ENCODE peak calls at places on chromosomes 2 and 18, in seven cellular contexts. One of them, this sample, is unnamed.

GRCh38 chr2:44793322-44793870 is 148.1 kb upstream of the SIX3 start:
- DNase-seq in fibroblast of lung: peak; percentile 35
- DNase-seq in dorsolateral prefrontal cortex: no peak
- DNase-seq in epithelial cell of proximal tubule: no peak
- DNase-seq in GM20000: no peak
- DNase-seq in RWPE2: no peak
- DNase-seq in astrocyte: peak; percentile 14
- DNase-seq in this sample: no peak

GRCh38 chr18:2134364-2134763 is 436.9 kb downstream of the METTL4 start:
- DNase-seq in fibroblast of lung: no peak
- DNase-seq in dorsolateral prefrontal cortex: no peak
- DNase-seq in epithelial cell of proximal tubule: no peak
- DNase-seq in GM20000: no peak
- DNase-seq in RWPE2: no peak
- DNase-seq in astrocyte: no peak
- DNase-seq in this sample: no peak

GRCh38 chr18:39742015-39742466 is 2176.4 kb upstream of the CELF4 start:
- DNase-seq in fibroblast of lung: peak; percentile 51
- DNase-seq in dorsolateral prefrontal cortex: no peak
- DNase-seq in epithelial cell of proximal tubule: no peak
- DNase-seq in GM20000: no peak
- DNase-seq in RWPE2: no peak
- DNase-seq in astrocyte: peak; percentile 87
- DNase-seq in this sample: no peak

GRCh38 chr2:233058717-233059546 is 1.2 kb upstream of the INPP5D start:
- DNase-seq in fibroblast of lung: no peak
- DNase-seq in dorsolateral prefrontal cortex: no peak
- DNase-seq in epithelial cell of proximal tubule: no peak
- DNase-seq in GM20000: no peak
- DNase-seq in RWPE2: no peak
- DNase-seq in astrocyte: no peak
- DNase-seq in this sample: no peak

GRCh38 chr2:12502759-12503158 is 214.0 kb upstream of the TRIB2 start:
- DNase-seq in fibroblast of lung: no peak
- DNase-seq in dorsolateral prefrontal cortex: no peak
- DNase-seq in epithelial cell of proximal tubule: no peak
- DNase-seq in GM20000: no peak
- DNase-seq in RWPE2: no peak
- DNase-seq in astrocyte: peak; percentile 79
- DNase-seq in this sample: no peak

GRCh38 chr2:75200140-75200985 is 1.0 kb upstream of the TACR1 start:
- DNase-seq in fibroblast of lung: peak; percentile 42
- DNase-seq in dorsolateral prefrontal cortex: peak; percentile 63
- DNase-seq in epithelial cell of proximal tubule: no peak
- DNase-seq in GM20000: no peak
- DNase-seq in RWPE2: peak; percentile 37
- DNase-seq in astrocyte: peak; percentile 39
- DNase-seq in this sample: no peak

GRCh38 chr2:25606892-25607291 is 66.5 kb downstream of the DTNB start:
- DNase-seq in fibroblast of lung: peak; percentile 60
- DNase-seq in dorsolateral prefrontal cortex: no peak
- DNase-seq in epithelial cell of proximal tubule: no peak
- DNase-seq in GM20000: no peak
- DNase-seq in RWPE2: no peak
- DNase-seq in astrocyte: peak; percentile 13
- DNase-seq in this sample: no peak

GRCh38 chr2:67839242-67839641 is 223.6 kb downstream of the C1D start:
- DNase-seq in fibroblast of lung: peak; percentile 58
- DNase-seq in dorsolateral prefrontal cortex: no peak
- DNase-seq in epithelial cell of proximal tubule: no peak
- DNase-seq in GM20000: no peak
- DNase-seq in RWPE2: no peak
- DNase-seq in astrocyte: peak; percentile 54
- DNase-seq in this sample: no peak

GRCh38 chr18:1018211-1018651 is 113.6 kb downstream of the ADCYAP1 start:
- DNase-seq in fibroblast of lung: peak; percentile 51
- DNase-seq in dorsolateral prefrontal cortex: no peak
- DNase-seq in epithelial cell of proximal tubule: no peak
- DNase-seq in GM20000: no peak
- DNase-seq in RWPE2: no peak
- DNase-seq in astrocyte: peak; percentile 86
- DNase-seq in this sample: no peak

GRCh38 chr2:127622561-127623387 is 23.2 kb upstream of the GPR17 start:
- DNase-seq in fibroblast of lung: no peak
- DNase-seq in dorsolateral prefrontal cortex: no peak
- DNase-seq in epithelial cell of proximal tubule: no peak
- DNase-seq in GM20000: no peak
- DNase-seq in RWPE2: no peak
- DNase-seq in astrocyte: no peak
- DNase-seq in this sample: no peak

GRCh38 chr2:125681976-125682805 is 973.8 kb upstream of the GYPC start:
- DNase-seq in fibroblast of lung: no peak
- DNase-seq in dorsolateral prefrontal cortex: no peak
- DNase-seq in epithelial cell of proximal tubule: no peak
- DNase-seq in GM20000: no peak
- DNase-seq in RWPE2: no peak
- DNase-seq in astrocyte: no peak
- DNase-seq in this sample: no peak

GRCh38 chr2:159961005-159961404 is 101.4 kb downstream of the PLA2R1 start:
- DNase-seq in fibroblast of lung: no peak
- DNase-seq in dorsolateral prefrontal cortex: no peak
- DNase-seq in epithelial cell of proximal tubule: no peak
- DNase-seq in GM20000: no peak
- DNase-seq in RWPE2: no peak
- DNase-seq in astrocyte: peak; percentile 50
- DNase-seq in this sample: no peak

GRCh38 chr2:25567406-25567805 is 106.0 kb downstream of the DTNB start:
- DNase-seq in fibroblast of lung: peak; percentile 63
- DNase-seq in dorsolateral prefrontal cortex: no peak
- DNase-seq in epithelial cell of proximal tubule: no peak
- DNase-seq in GM20000: peak; percentile 58
- DNase-seq in RWPE2: no peak
- DNase-seq in astrocyte: peak; percentile 38
- DNase-seq in this sample: no peak

GRCh38 chr2:43515807-43516497 is 79.9 kb downstream of the THADA start:
- DNase-seq in fibroblast of lung: no peak
- DNase-seq in dorsolateral prefrontal cortex: no peak
- DNase-seq in epithelial cell of proximal tubule: no peak
- DNase-seq in GM20000: no peak
- DNase-seq in RWPE2: no peak
- DNase-seq in astrocyte: no peak
- DNase-seq in this sample: no peak

GRCh38 chr2:149213764-149214493 is 116.5 kb upstream of the LYPD6 start:
- DNase-seq in fibroblast of lung: no peak
- DNase-seq in dorsolateral prefrontal cortex: no peak
- DNase-seq in epithelial cell of proximal tubule: no peak
- DNase-seq in GM20000: no peak
- DNase-seq in RWPE2: no peak
- DNase-seq in astrocyte: no peak
- DNase-seq in this sample: no peak

GRCh38 chr2:85920810-85921545 is 32.2 kb upstream of the ST3GAL5 start:
- DNase-seq in fibroblast of lung: no peak
- DNase-seq in dorsolateral prefrontal cortex: no peak
- DNase-seq in epithelial cell of proximal tubule: no peak
- DNase-seq in GM20000: no peak
- DNase-seq in RWPE2: no peak
- DNase-seq in astrocyte: peak; percentile 68
- DNase-seq in this sample: no peak

GRCh38 chr2:72916743-72917137 is 579 bp upstream of the EMX1 start:
- DNase-seq in fibroblast of lung: no peak
- DNase-seq in dorsolateral prefrontal cortex: no peak
- DNase-seq in epithelial cell of proximal tubule: no peak
- DNase-seq in GM20000: no peak
- DNase-seq in RWPE2: peak; percentile 62
- DNase-seq in astrocyte: no peak
- DNase-seq in this sample: no peak

GRCh38 chr2:226766352-226767055 is 33.1 kb downstream of the IRS1 start:
- DNase-seq in fibroblast of lung: peak; percentile 48
- DNase-seq in dorsolateral prefrontal cortex: no peak
- DNase-seq in epithelial cell of proximal tubule: no peak
- DNase-seq in GM20000: no peak
- DNase-seq in RWPE2: no peak
- DNase-seq in astrocyte: no peak
- DNase-seq in this sample: no peak

GRCh38 chr2:203498161-203498560 is 36.9 kb downstream of the RAPH1 start:
- DNase-seq in fibroblast of lung: peak; percentile 89
- DNase-seq in dorsolateral prefrontal cortex: no peak
- DNase-seq in epithelial cell of proximal tubule: peak; percentile 51
- DNase-seq in GM20000: no peak
- DNase-seq in RWPE2: no peak
- DNase-seq in astrocyte: peak; percentile 85
- DNase-seq in this sample: no peak

DNA sequence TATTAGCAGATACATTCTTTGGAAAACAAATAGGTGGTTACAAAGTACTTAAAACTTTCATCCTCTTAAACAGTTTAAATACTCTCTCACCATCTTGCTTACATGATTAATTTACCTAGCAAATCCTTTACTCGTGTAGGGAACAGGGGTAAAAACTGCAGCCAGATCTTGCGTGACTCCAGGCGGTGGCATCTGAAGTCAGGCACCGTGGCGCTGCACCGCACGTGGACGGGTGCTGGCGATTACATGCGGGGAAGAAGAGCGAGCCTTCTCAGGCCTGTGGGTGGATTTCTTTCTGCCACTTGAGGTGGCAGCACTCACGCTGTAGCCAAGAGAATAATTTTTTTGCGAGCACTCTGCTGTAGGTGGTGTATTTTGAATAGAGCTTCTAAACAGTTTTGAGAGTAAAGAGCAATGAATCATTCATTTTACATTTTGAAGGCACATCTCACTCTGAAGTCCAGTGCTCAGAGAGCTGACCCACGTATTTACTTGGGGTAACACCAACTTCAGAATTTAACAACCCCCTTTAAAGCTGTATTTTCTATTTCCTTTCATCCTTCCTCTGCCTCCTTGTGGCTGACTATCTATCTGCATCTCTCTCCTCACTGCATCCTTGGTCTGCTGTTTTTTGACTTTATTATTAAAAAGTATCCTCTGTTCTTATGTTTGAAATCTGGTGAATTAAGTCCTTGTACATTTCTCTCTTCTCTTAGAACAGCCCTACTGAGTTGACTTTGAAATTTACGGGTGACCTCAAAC is 68.9 kb downstream of the EPAS1 start:
- DNase-seq in fibroblast of lung: peak; percentile 46
- DNase-seq in dorsolateral prefrontal cortex: no peak
- DNase-seq in epithelial cell of proximal tubule: no peak
- DNase-seq in GM20000: no peak
- DNase-seq in RWPE2: no peak
- DNase-seq in astrocyte: peak; percentile 12
- DNase-seq in this sample: no peak
- TF ChIP-seq CTCF in fibroblast of lung: peak; percentile 60
- TF ChIP-seq CTCF in dorsolateral prefrontal cortex: peak; percentile 50
- TF ChIP-seq CTCF in epithelial cell of proximal tubule: peak; percentile 62
- TF ChIP-seq CTCF in GM20000: peak; percentile 10
- TF ChIP-seq CTCF in RWPE2: peak; percentile 25
- TF ChIP-seq CTCF in astrocyte: peak; percentile 69
- TF ChIP-seq CTCF in this sample: no peak

GRCh38 chr18:54931152-54931551 is 28.1 kb downstream of the CCDC68 start:
- DNase-seq in fibroblast of lung: no peak
- DNase-seq in dorsolateral prefrontal cortex: no peak
- DNase-seq in epithelial cell of proximal tubule: no peak
- DNase-seq in GM20000: no peak
- DNase-seq in RWPE2: no peak
- DNase-seq in astrocyte: no peak
- DNase-seq in this sample: no peak
- TF ChIP-seq CTCF in fibroblast of lung: no peak
- TF ChIP-seq CTCF in dorsolateral prefrontal cortex: no peak
- TF ChIP-seq CTCF in epithelial cell of proximal tubule: peak; percentile 5
- TF ChIP-seq CTCF in GM20000: no peak
- TF ChIP-seq CTCF in RWPE2: no peak
- TF ChIP-seq CTCF in astrocyte: no peak
- TF ChIP-seq CTCF in this sample: no peak

DNA sequence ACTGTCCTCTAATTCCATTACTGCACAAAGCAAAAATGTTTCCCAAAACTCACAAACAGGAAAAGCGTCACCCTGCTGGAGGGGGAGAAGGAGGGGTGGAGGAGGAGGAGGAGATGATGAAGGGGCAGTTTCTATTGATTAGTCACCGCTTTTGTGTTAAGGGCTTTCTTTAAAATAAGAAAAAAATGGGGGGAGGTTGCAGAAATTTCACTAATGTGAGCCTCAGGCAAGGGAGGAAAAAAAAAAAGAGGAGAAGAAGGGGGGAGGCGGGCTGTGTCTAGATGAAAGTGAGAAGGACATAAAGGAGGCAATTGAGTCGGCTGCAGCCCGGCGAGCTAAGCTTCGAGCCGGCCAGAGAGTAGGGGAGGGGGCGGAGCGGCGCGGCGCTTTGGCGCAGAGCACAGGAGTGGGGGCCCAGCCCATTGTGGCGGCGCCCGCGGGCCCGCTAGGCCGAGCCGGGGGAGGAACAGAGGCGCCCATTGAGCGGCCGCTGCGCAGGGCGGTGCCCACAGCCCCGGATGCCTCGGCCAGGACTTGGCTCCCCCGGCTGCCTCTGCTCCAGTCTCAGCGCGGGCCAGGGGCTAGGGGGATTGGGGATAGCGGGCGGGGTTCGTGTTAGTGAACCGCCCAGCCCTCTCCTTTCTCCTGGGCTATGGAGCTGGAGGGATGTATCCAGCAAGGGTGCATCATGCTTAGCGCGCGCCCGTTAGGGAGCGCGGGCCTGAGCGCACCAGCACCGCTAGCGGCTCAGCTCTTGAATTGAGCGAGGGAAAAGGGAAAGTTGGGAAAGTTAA is 7.9 kb downstream of the PAX3 start:
- DNase-seq in fibroblast of lung: no peak
- DNase-seq in dorsolateral prefrontal cortex: no peak
- DNase-seq in epithelial cell of proximal tubule: no peak
- DNase-seq in GM20000: no peak
- DNase-seq in RWPE2: no peak
- DNase-seq in astrocyte: peak; percentile 82
- DNase-seq in this sample: no peak
- TF ChIP-seq CTCF in fibroblast of lung: no peak
- TF ChIP-seq CTCF in dorsolateral prefrontal cortex: no peak
- TF ChIP-seq CTCF in epithelial cell of proximal tubule: no peak
- TF ChIP-seq CTCF in GM20000: no peak
- TF ChIP-seq CTCF in RWPE2: no peak
- TF ChIP-seq CTCF in astrocyte: no peak
- TF ChIP-seq CTCF in this sample: no peak

DNA sequence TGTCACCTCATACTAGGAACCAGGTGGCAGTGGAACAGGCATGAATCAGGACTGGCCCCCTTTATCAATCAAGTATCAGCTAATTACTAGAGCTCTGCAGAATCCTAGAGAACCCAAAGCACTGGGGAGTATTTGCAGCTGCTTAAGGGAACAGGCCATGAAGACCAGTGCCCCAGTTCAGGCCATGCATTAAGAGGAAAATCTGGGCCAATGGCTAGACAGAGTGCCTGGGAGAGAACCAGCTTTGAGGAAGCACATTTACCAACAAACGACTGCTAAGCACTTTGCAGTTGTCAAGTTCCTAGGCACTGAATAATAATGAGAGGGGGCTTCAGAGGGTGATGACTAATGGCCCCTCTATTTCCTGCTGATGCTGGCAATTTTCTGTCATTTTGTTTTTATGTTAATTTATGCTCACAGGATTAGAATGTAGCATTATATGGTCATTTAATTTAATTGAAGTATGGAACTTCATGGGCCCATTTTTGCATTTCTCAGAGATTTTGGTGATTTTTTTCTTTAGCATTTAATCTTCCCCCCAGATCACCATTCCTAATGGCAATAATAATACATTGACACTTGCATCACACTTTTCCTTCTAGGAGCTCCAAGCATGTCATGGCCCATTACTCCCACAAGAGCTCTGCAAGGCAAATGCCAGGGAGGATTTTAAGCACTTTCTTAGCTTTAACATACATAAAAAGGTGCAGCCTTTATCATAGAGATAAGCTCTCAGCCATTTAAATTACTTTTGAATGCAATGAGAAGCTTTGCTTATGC is 147.7 kb upstream of the SPATS2L start:
- DNase-seq in fibroblast of lung: no peak
- DNase-seq in dorsolateral prefrontal cortex: no peak
- DNase-seq in epithelial cell of proximal tubule: peak; percentile 16
- DNase-seq in GM20000: no peak
- DNase-seq in RWPE2: no peak
- DNase-seq in astrocyte: no peak
- DNase-seq in this sample: no peak
- TF ChIP-seq CTCF in fibroblast of lung: no peak
- TF ChIP-seq CTCF in dorsolateral prefrontal cortex: no peak
- TF ChIP-seq CTCF in epithelial cell of proximal tubule: peak; percentile 7
- TF ChIP-seq CTCF in GM20000: no peak
- TF ChIP-seq CTCF in RWPE2: no peak
- TF ChIP-seq CTCF in astrocyte: no peak
- TF ChIP-seq CTCF in this sample: no peak